ENCODE peak calls at places on chromosomes 12 and 14, in four cellular contexts. H, P, E and Y are unnamed samples.

GRCh38 chr14:49250109-49250508 is 336.1 kb downstream of the RPS29 start:
- DNase-seq in H (no peak), P (peak), E (no peak), Y (no peak)

GRCh38 chr12:118042091-118042490 is 18.9 kb downstream of the WSB2 start:
- DNase-seq in H (no peak), P (no peak), E (no peak), Y (no peak)

GRCh38 chr12:105109465-105110212 is 2.1 kb downstream of the WASHC4 start:
- DNase-seq in H (no peak), P (no peak), E (no peak), Y (no peak)

GRCh38 chr14:36666416-36667206 is 5.0 kb downstream of the PAX9 start:
- DNase-seq in H (no peak), P (no peak), E (no peak), Y (no peak)

GRCh38 chr12:124278389-124279101 is 16.3 kb upstream of the RFLNA start:
- DNase-seq in H (no peak), P (no peak), E (no peak), Y (peak)

GRCh38 chr12:51198568-51199400 is 19.1 kb downstream of the POU6F1 start:
- DNase-seq in H (no peak), P (no peak), E (no peak), Y (no peak)

GRCh38 chr12:94100990-94101901 is 47.1 kb upstream of the PLXNC1 start:
- DNase-seq in H (peak), P (peak), E (peak), Y (peak)

GRCh38 chr12:88520436-88520820 is 59.8 kb downstream of the KITLG start:
- DNase-seq in H (no peak), P (no peak), E (no peak), Y (no peak)

GRCh38 chr12:117048585-117048904 is 50.7 kb downstream of the TESC start:
- DNase-seq in H (no peak), P (no peak), E (no peak), Y (no peak)

GRCh38 chr14:55448146-55448614 is 7.8 kb upstream of the TBPL2 start:
- DNase-seq in H (peak), P (peak), E (peak), Y (no peak)

GRCh38 chr12:67562513-67563287 is 85.8 kb upstream of the DYRK2 start:
- DNase-seq in H (no peak), P (no peak), E (no peak), Y (no peak)

GRCh38 chr12:111093428-111094142 is 173.2 kb upstream of the MYL2 start:
- DNase-seq in H (no peak), P (no peak), E (no peak), Y (no peak)

GRCh38 chr12:113252494-113252893 is 31.2 kb downstream of the TPCN1 start:
- DNase-seq in H (no peak), P (no peak), E (no peak), Y (no peak)

GRCh38 chr12:124018526-124018925 is 45.5 kb downstream of the ZNF664 start:
- DNase-seq in H (no peak), P (no peak), E (no peak), Y (no peak)

GRCh38 chr12:114339626-114340025 is 66.3 kb downstream of the TBX5 start:
- DNase-seq in H (no peak), P (no peak), E (no peak), Y (no peak)

GRCh38 chr14:51070732-51071131 is 24.2 kb downstream of the TRIM9 start:
- DNase-seq in H (no peak), P (no peak), E (no peak), Y (no peak)

GRCh38 chr12:79521576-79521975 is 169.2 kb downstream of the PAWR start:
- DNase-seq in H (no peak), P (no peak), E (no peak), Y (no peak)